ENCODE peak calls at places on chromosomes 4 and X, in eight cellular contexts. H, N, K, S, U, B, C and P are unnamed samples.

GRCh38 chr4:109011241-109012031 is 248.6 kb upstream of the ETNPPL start:
- DNase-seq in H (no peak), N (no peak), K (no peak), S (no peak), U (no peak), B (no peak), C (no peak), P (no peak)

GRCh38 chr4:108433832-108434231 is 186.5 kb upstream of the RPL34 start:
- DNase-seq in H (no peak), N (no peak), K (no peak), S (no peak), U (no peak), B (no peak), C (no peak), P (no peak)

GRCh38 chr4:114727426-114727825 is 128.8 kb downstream of the UGT8 start:
- DNase-seq in H (no peak), N (no peak), K (no peak), S (no peak), U (no peak), B (no peak), C (no peak), P (no peak)

GRCh38 chr4:147731611-147732515 is at the start of gene ARHGAP10:
- DNase-seq in H (peak; percentile 69), N (peak; percentile 68), K (peak; percentile 66), S (peak; percentile 81), U (no peak), B (peak; percentile 82), C (no peak), P (peak; percentile 71)

GRCh38 chr4:78298618-78299017 is 241.5 kb downstream of the FRAS1 start:
- DNase-seq in H (no peak), N (no peak), K (no peak), S (no peak), U (no peak), B (no peak), C (no peak), P (no peak)

GRCh38 chrX:131801066-131801465 is 222.0 kb upstream of the STK26 start:
- DNase-seq in H (no peak), N (no peak), K (no peak), S (no peak), U (no peak), B (no peak), C (no peak), P (no peak)

GRCh38 chrX:38275615-38276014 is 51.7 kb downstream of the RPGR start:
- DNase-seq in H (no peak), N (no peak), K (no peak), S (no peak), U (no peak), B (no peak), C (peak; percentile 27), P (no peak)

GRCh38 chr4:38985363-38986065 is 46.7 kb downstream of the TMEM156 start:
- DNase-seq in H (no peak), N (no peak), K (no peak), S (no peak), U (no peak), B (no peak), C (no peak), P (no peak)

GRCh38 chr4:3436798-3437581 is 4.8 kb upstream of the HGFAC start:
- DNase-seq in H (peak; percentile 59), N (peak; percentile 26), K (peak; percentile 66), S (no peak), U (no peak), B (no peak), C (peak; percentile 62), P (no peak)

GRCh38 chrX:14801136-14801535 is 71.7 kb downstream of the FANCB start:
- DNase-seq in H (no peak), N (no peak), K (no peak), S (no peak), U (no peak), B (no peak), C (no peak), P (no peak)

GRCh38 chr4:168877779-168878491 is 132.1 kb downstream of the CBR4 start:
- DNase-seq in H (peak; percentile 51), N (peak; percentile 36), K (no peak), S (peak; percentile 64), U (no peak), B (no peak), C (no peak), P (peak; percentile 75)

GRCh38 chr4:90318208-90318607 is 191.0 kb downstream of the CCSER1 start:
- DNase-seq in H (no peak), N (no peak), K (no peak), S (no peak), U (no peak), B (no peak), C (peak; percentile 85), P (no peak)

GRCh38 chr4:165369522-165369921 is 9.3 kb upstream of the CPE start:
- DNase-seq in H (no peak), N (no peak), K (peak; percentile 22), S (no peak), U (no peak), B (no peak), C (no peak), P (peak; percentile 35)

GRCh38 chrX:73916931-73917657 is 354.1 kb downstream of the CHIC1 start:
- DNase-seq in H (no peak), N (no peak), K (no peak), S (no peak), U (no peak), B (no peak), C (peak; percentile 4), P (no peak)

GRCh38 chr4:7462509-7462971 is 27.8 kb upstream of the PSAPL1 start:
- DNase-seq in H (peak; percentile 25), N (peak; percentile 22), K (no peak), S (no peak), U (no peak), B (peak; percentile 68), C (peak; percentile 27), P (peak; percentile 69)

GRCh38 chr4:24380953-24381506 is 203.3 kb downstream of the DHX15 start:
- DNase-seq in H (no peak), N (no peak), K (no peak), S (no peak), U (no peak), B (no peak), C (no peak), P (no peak)

GRCh38 chr4:168825975-168826374 is 184.1 kb downstream of the CBR4 start:
- DNase-seq in H (no peak), N (no peak), K (no peak), S (no peak), U (no peak), B (no peak), C (no peak), P (no peak)

GRCh38 chrX:37883196-37883595 is 35.8 kb upstream of the DYNLT3 start:
- DNase-seq in H (no peak), N (no peak), K (no peak), S (no peak), U (no peak), B (no peak), C (peak; percentile 6), P (no peak)

GRCh38 chr4:186644737-186645261 is 78.9 kb downstream of the FAT1 start:
- DNase-seq in H (no peak), N (no peak), K (no peak), S (no peak), U (no peak), B (no peak), C (no peak), P (no peak)

GRCh38 chrX:153521034-153521433 is 3.6 kb downstream of the ATP2B3 start:
- DNase-seq in H (no peak), N (no peak), K (no peak), S (no peak), U (no peak), B (no peak), C (no peak), P (no peak)

GRCh38 chrX:39973810-39974209 is 123.9 kb downstream of the BCOR start:
- DNase-seq in H (no peak), N (no peak), K (no peak), S (no peak), U (no peak), B (no peak), C (no peak), P (no peak)

GRCh38 chr4:171266666-171267065 is 546.5 kb upstream of the GALNTL6 start:
- DNase-seq in H (no peak), N (no peak), K (no peak), S (no peak), U (no peak), B (no peak), C (no peak), P (no peak)

GRCh38 chrX:11890843-11891514 is 132.9 kb downstream of the MSL3 start:
- DNase-seq in H (peak; percentile 24), N (no peak), K (peak; percentile 20), S (peak; percentile 19), U (no peak), B (no peak), C (no peak), P (no peak)

GRCh38 chrX:68647156-68647957 is at the start of gene STARD8:
- DNase-seq in H (peak; percentile 25), N (peak; percentile 33), K (no peak), S (peak; percentile 22), U (no peak), B (peak; percentile 25), C (peak; percentile 32), P (no peak)

GRCh38 chrX:130280901-130281300 is 12.2 kb upstream of the ZNF280C start:
- DNase-seq in H (no peak), N (no peak), K (no peak), S (no peak), U (no peak), B (no peak), C (no peak), P (no peak)
- H3K4me3 ChIP-seq in H (no peak overlapping the region), N (no peak overlapping the region), K (no peak overlapping the region), S (no peak overlapping the region), U (no peak overlapping the region), B (no peak overlapping the region), C (no peak overlapping the region), P (no peak overlapping the region)

GRCh38 chr4:140298001-140298400 is 75.4 kb upstream of the SCOC start:
- DNase-seq in H (no peak), N (no peak), K (no peak), S (no peak), U (no peak), B (no peak), C (no peak), P (no peak)
- TF ChIP-seq POLR2A in H (no peak), N (no peak), K (no peak), S (no peak), U (no peak), B (no peak), C (no peak), P (no peak)

GRCh38 chrX:55484948-55485347 is 4.7 kb downstream of the USP51 start:
- DNase-seq in H (no peak), N (no peak), K (no peak), S (no peak), U (no peak), B (no peak), C (no peak), P (no peak)
- H3K9me3 ChIP-seq in H (no peaks in the 10 kb centered on the region), N (no peaks in the 10 kb centered on the region), K (no peaks in the 10 kb centered on the region), S (no peaks in the 10 kb centered on the region), U (no peaks in the 10 kb centered on the region), B (no peaks in the 10 kb centered on the region), C (no peaks in the 10 kb centered on the region), P (no peaks in the 10 kb centered on the region)

DNA sequence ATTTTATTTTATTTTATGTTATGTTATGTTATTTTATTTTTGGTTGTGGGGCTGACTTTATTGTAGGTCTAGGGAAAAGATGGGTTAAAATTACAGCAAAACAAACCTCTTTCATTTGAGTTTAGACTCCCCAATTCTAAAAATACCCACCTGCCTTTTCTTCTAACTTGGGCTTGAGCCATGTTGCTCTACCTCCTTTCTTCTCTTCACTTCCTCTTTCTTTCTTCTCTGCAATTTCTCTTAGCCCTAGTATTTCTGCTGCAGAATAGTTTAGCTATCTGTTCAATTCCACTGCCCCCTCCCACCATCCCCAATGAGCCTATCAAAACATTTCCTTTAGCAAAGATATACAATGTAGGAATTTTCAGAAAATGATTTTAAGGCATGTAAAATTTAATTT is 653.3 kb downstream of the ARAP2 start:
- DNase-seq in H (no peak), N (no peak), K (no peak), S (no peak), U (no peak), B (no peak), C (no peak), P (no peak)
- H3K4me3 ChIP-seq in H (no peak overlapping the region), N (no peak overlapping the region), K (no peak overlapping the region), S (no peak overlapping the region), U (no peak overlapping the region), B (no peak overlapping the region), C (no peak overlapping the region), P (no peak overlapping the region)